ENCODE peak calls at places on chromosomes 16 and 17, in seven cellular contexts. D is NCI-H1105; E is RWPE1; R is mesendoderm; K is CD8-positive, alpha-beta T cell; C is lower leg skin; A is ELR. H is an unnamed sample.
A peak's percentile ranks its signal among the peaks of the same experiment; 100 is the strongest.

GRCh38 chr16:10040136-10041080 is 141.8 kb downstream of the GRIN2A start:
- DNase-seq in D (no peak), E (no peak), R (peak; percentile 28), K (no peak), C (no peak), A (no peak), H (no peak)

GRCh38 chr17:75404223-75404738 is 1.2 kb downstream of the GRB2 start:
- DNase-seq in D (peak; percentile 20), E (peak; percentile 74), R (peak; percentile 91), K (peak; percentile 30), C (peak; percentile 29), A (peak; percentile 93), H (peak; percentile 94)

GRCh38 chr16:17556276-17557052 is 85.7 kb upstream of the XYLT1 start:
- DNase-seq in D (no peak), E (peak; percentile 52), R (peak; percentile 63), K (no peak), C (no peak), A (peak; percentile 66), H (peak; percentile 67)

GRCh38 chr17:27473748-27474609 is 17.7 kb downstream of the KSR1 start:
- DNase-seq in D (no peak), E (no peak), R (peak; percentile 75), K (peak; percentile 18), C (no peak), A (no peak), H (no peak)

GRCh38 chr16:66976746-66977145 is 11.6 kb upstream of the CES4A start:
- DNase-seq in D (no peak), E (no peak), R (no peak), K (no peak), C (no peak), A (no peak), H (no peak)

GRCh38 chr17:78766225-78766624 is 15.8 kb downstream of the CYTH1 start:
- DNase-seq in D (no peak), E (no peak), R (no peak), K (no peak), C (no peak), A (no peak), H (no peak)

GRCh38 chr17:72494576-72494975 is 373.8 kb downstream of the SOX9 start:
- DNase-seq in D (no peak), E (no peak), R (no peak), K (no peak), C (no peak), A (no peak), H (no peak)

GRCh38 chr16:48282636-48283263 is 35.4 kb upstream of the ABCC11 start:
- DNase-seq in D (no peak), E (no peak), R (no peak), K (no peak), C (no peak), A (no peak), H (no peak)

GRCh38 chr17:17928422-17929386 is 43.5 kb downstream of the TOM1L2 start:
- DNase-seq in D (no peak), E (no peak), R (no peak), K (no peak), C (no peak), A (no peak), H (peak; percentile 54)

GRCh38 chr16:11601425-11601824 is 14.7 kb upstream of the LITAF start:
- DNase-seq in D (no peak), E (no peak), R (no peak), K (no peak), C (no peak), A (no peak), H (no peak)

GRCh38 chr17:16327018-16327417 is 26.3 kb downstream of the CENPV start:
- DNase-seq in D (no peak), E (no peak), R (no peak), K (no peak), C (no peak), A (no peak), H (no peak)

GRCh38 chr17:68170246-68170645 is 77.6 kb upstream of the AMZ2 start:
- DNase-seq in D (no peak), E (no peak), R (no peak), K (no peak), C (no peak), A (no peak), H (no peak)

GRCh38 chr16:66093217-66093616 is 273.3 kb upstream of the CDH5 start:
- DNase-seq in D (no peak), E (no peak), R (no peak), K (no peak), C (no peak), A (peak; percentile 3), H (peak; percentile 61)

GRCh38 chr17:67542219-67543114 is 165.4 kb downstream of the PITPNC1 start:
- DNase-seq in D (no peak), E (no peak), R (no peak), K (no peak), C (no peak), A (no peak), H (no peak)

GRCh38 chr16:4375717-4376116 is 4.1 kb downstream of the VASN start:
- DNase-seq in D (no peak), E (no peak), R (no peak), K (no peak), C (no peak), A (peak; percentile 74), H (peak; percentile 93)

GRCh38 chr17:71959129-71959528 is 161.7 kb upstream of the SOX9 start:
- DNase-seq in D (no peak), E (peak; percentile 9), R (no peak), K (no peak), C (no peak), A (peak; percentile 60), H (peak; percentile 53)

GRCh38 chr17:30930495-30930894 is 8.8 kb downstream of the ADAP2 start:
- DNase-seq in D (no peak), E (no peak), R (no peak), K (no peak), C (no peak), A (no peak), H (no peak)

GRCh38 chr16:15482068-15482747 is 47.8 kb downstream of the BMERB1 start:
- DNase-seq in D (no peak), E (peak; percentile 96), R (peak; percentile 97), K (no peak), C (peak; percentile 40), A (peak; percentile 97), H (peak; percentile 98)

GRCh38 chr17:34384822-34385605 is 22.0 kb upstream of the CCL1 start:
- DNase-seq in D (no peak), E (no peak), R (no peak), K (no peak), C (no peak), A (no peak), H (no peak)

GRCh38 chr17:61335845-61336655 is 63.6 kb upstream of the TBX2 start:
- DNase-seq in D (peak; percentile 85), E (no peak), R (no peak), K (no peak), C (no peak), A (no peak), H (no peak)

GRCh38 chr17:82465023-82465603 is 6.6 kb downstream of the NARF start:
- DNase-seq in D (no peak), E (no peak), R (no peak), K (no peak), C (no peak), A (no peak), H (no peak)

GRCh38 chr17:75069783-75070182 is 18.0 kb upstream of the SLC16A5 start:
- DNase-seq in D (no peak), E (peak; percentile 54), R (no peak), K (no peak), C (no peak), A (peak; percentile 63), H (peak; percentile 56)

GRCh38 chr16:35365675-35366074 is 1906.3 kb downstream of the TP53TG3F start:
- DNase-seq in D (no peak), E (no peak), R (no peak), K (no peak), C (no peak), A (no peak), H (no peak)

GRCh38 chr16:67277294-67277998 is 1.9 kb upstream of the PLEKHG4 start:
- DNase-seq in D (no peak), E (peak; percentile 95), R (peak; percentile 33), K (no peak), C (peak; percentile 38), A (peak; percentile 99), H (peak; percentile 100)

GRCh38 chr16:4511441-4512082 is 27.0 kb downstream of the CDIP1 start:
- DNase-seq in D (peak; percentile 32), E (peak; percentile 41), R (peak; percentile 86), K (no peak), C (no peak), A (peak; percentile 56), H (peak; percentile 52)

GRCh38 chr16:68331879-68332410 is 21.1 kb downstream of the PRMT7 start:
- DNase-seq in D (no peak), E (no peak), R (no peak), K (no peak), C (no peak), A (no peak), H (peak; percentile 68)

GRCh38 chr16:2472488-2472864 is 1.4 kb downstream of the NTN3 start:
- DNase-seq in D (no peak), E (no peak), R (no peak), K (no peak), C (no peak), A (no peak), H (no peak)

GRCh38 chr16:88003736-88004135 is 52.5 kb downstream of the BANP start:
- DNase-seq in D (no peak), E (no peak), R (no peak), K (no peak), C (no peak), A (no peak), H (no peak)

GRCh38 chr17:28599311-28600184 is 723 bp upstream of the SPAG5 start:
- DNase-seq in D (peak; percentile 30), E (peak; percentile 59), R (no peak), K (peak; percentile 20), C (peak; percentile 43), A (peak; percentile 97), H (peak; percentile 96)

GRCh38 chr17:78944956-78945355 is 19.8 kb upstream of the TIMP2 start:
- DNase-seq in D (no peak), E (no peak), R (no peak), K (no peak), C (no peak), A (no peak), H (no peak)

GRCh38 chr17:45241315-45242011 is 19.8 kb downstream of the FMNL1 start:
- DNase-seq in D (peak; percentile 82), E (no peak), R (peak; percentile 36), K (no peak), C (no peak), A (no peak), H (no peak)

GRCh38 chr16:50627419-50627818 is 53.7 kb downstream of the SNX20 start:
- DNase-seq in D (no peak), E (no peak), R (peak; percentile 44), K (no peak), C (peak; percentile 42), A (peak; percentile 42), H (peak; percentile 18)

H was measured in GM23248.